ENCODE peak calls at places on chromosomes 6 and 20, in four cellular contexts. W is omental fat pad, M is left cardiac atrium, E is heart left ventricle. R is an unnamed sample.

GRCh38 chr6:14655990-14656640 is 538.5 kb downstream of the CD83 start:
- ATAC-seq in W (no peak), M (peak), E (no peak), R (peak)

GRCh38 chr6:42727084-42727601 is 4.7 kb upstream of the PRPH2 start:
- ATAC-seq in W (peak), M (peak), E (peak), R (no peak)

GRCh38 chr20:50799890-50800550 is 5.2 kb downstream of the BCAS4 start:
- ATAC-seq in W (no peak), M (no peak), E (no peak), R (peak)

GRCh38 chr6:87070750-87071149 is 24.2 kb downstream of the CGA start:
- ATAC-seq in W (no peak), M (no peak), E (no peak), R (no peak)

GRCh38 chr20:62768815-62769287 is 27.4 kb upstream of the MRGBP start:
- ATAC-seq in W (peak), M (peak), E (peak), R (no peak)

GRCh38 chr20:5827861-5828260 is 77.7 kb downstream of the SHLD1 start:
- ATAC-seq in W (no peak), M (no peak), E (no peak), R (no peak)

GRCh38 chr6:56324396-56324795 is 77.0 kb upstream of the COL21A1 start:
- ATAC-seq in W (no peak), M (no peak), E (no peak), R (no peak)

GRCh38 chr20:53412600-53413187 is 180.9 kb downstream of the ZNF217 start:
- ATAC-seq in W (no peak), M (no peak), E (no peak), R (no peak)

GRCh38 chr6:89368107-89368506 is 15.6 kb upstream of the UBE2J1 start:
- ATAC-seq in W (peak), M (peak), E (peak), R (peak)